ENCODE peak calls at places on chromosomes 7 and 10, in seven cellular contexts. H is NCI-H1092 treated with DMSO at 0.1 percent for 48 hours; G is left cardiac atrium; Q is GM20000; L is activated CD4-positive, CD25-positive, alpha-beta regulatory T cell treated with anti-CD3 and anti-CD28 coated beads, Interleukin-2, amount 50 U/mL, for 72 hours; B is activated T-cell treated with anti-CD3 and anti-CD28 coated beads for 24 hours; P is GM12865. X is an unnamed sample.

GRCh38 chr10:107834706-107835105 is 670.2 kb upstream of the SORCS1 start:
- DNase-seq in H (no peak), G (no peak), Q (no peak), L (no peak), B (no peak), P (no peak), X (no peak)

GRCh38 chr7:129150199-129150996 is 5.9 kb downstream of the TSPAN33 start:
- DNase-seq in H (no peak), G (no peak), Q (no peak), L (no peak), B (no peak), P (no peak), X (peak; percentile 61)

GRCh38 chr7:22561356-22561755 is 61.4 kb upstream of the STEAP1B start:
- DNase-seq in H (no peak), G (peak; percentile 84), Q (no peak), L (no peak), B (no peak), P (no peak), X (peak; percentile 95)

GRCh38 chr7:153444591-153444990 is 607.6 kb upstream of the DPP6 start:
- DNase-seq in H (no peak), G (no peak), Q (no peak), L (no peak), B (no peak), P (no peak), X (no peak)

GRCh38 chr10:83343676-83344075 is 795.6 kb upstream of the GHITM start:
- DNase-seq in H (no peak), G (no peak), Q (no peak), L (no peak), B (no peak), P (no peak), X (no peak)

GRCh38 chr7:158431941-158432347 is 155.7 kb downstream of the PTPRN2 start:
- DNase-seq in H (no peak), G (peak; percentile 75), Q (no peak), L (no peak), B (no peak), P (no peak), X (no peak)

GRCh38 chr7:70354409-70355169 is 756.3 kb downstream of the AUTS2 start:
- DNase-seq in H (no peak), G (no peak), Q (no peak), L (no peak), B (no peak), P (no peak), X (no peak)

GRCh38 chr7:36875794-36876193 is 151.5 kb upstream of the AOAH start:
- DNase-seq in H (peak; percentile 10), G (no peak), Q (no peak), L (no peak), B (no peak), P (peak; percentile 13), X (peak; percentile 29)

GRCh38 chr10:110372656-110373055 is 67.9 kb upstream of the SMNDC1 start:
- DNase-seq in H (no peak), G (no peak), Q (no peak), L (no peak), B (no peak), P (no peak), X (no peak)

GRCh38 chr10:132497083-132497680 is 40.4 kb upstream of the INPP5A start:
- DNase-seq in H (no peak), G (no peak), Q (no peak), L (no peak), B (no peak), P (no peak), X (no peak)

GRCh38 chr10:116992183-116992582 is 12.8 kb downstream of the SHTN1 start:
- DNase-seq in H (no peak), G (no peak), Q (no peak), L (no peak), B (no peak), P (no peak), X (peak; percentile 53)

GRCh38 chr7:113421696-113422330 is 303.5 kb upstream of the SMIM30 start:
- DNase-seq in H (peak; percentile 94), G (peak; percentile 85), Q (peak; percentile 64), L (peak; percentile 63), B (peak; percentile 72), P (peak; percentile 90), X (peak; percentile 96)

GRCh38 chr7:158060216-158060615 is 527.4 kb downstream of the PTPRN2 start:
- DNase-seq in H (no peak), G (no peak), Q (no peak), L (no peak), B (no peak), P (no peak), X (no peak)

GRCh38 chr10:27356738-27357137 is 116.1 kb upstream of the ACBD5 start:
- DNase-seq in H (no peak), G (no peak), Q (no peak), L (no peak), B (no peak), P (no peak), X (no peak)